ENCODE peak calls at places on chromosomes 4 and X, in eight cellular contexts. U is suprapubic skin, N is A549, C is dorsolateral prefrontal cortex, H is GM23338, O is tibial nerve, L is mucosa of descending colon, G is psoas muscle. Y is an unnamed sample.

GRCh38 chrX:47562615-47563243 is 1.7 kb downstream of the ARAF start:
- DNase-seq in U (peak; percentile 59), N (peak; percentile 29), C (no peak), H (peak; percentile 27), O (no peak), L (no peak), G (no peak), Y (no peak)

GRCh38 chrX:119502727-119503483 is 34.7 kb downstream of the SLC25A5 start:
- DNase-seq in U (peak; percentile 71), N (peak; percentile 96), C (no peak), H (no peak), O (no peak), L (peak; percentile 82), G (no peak), Y (no peak)

GRCh38 chr4:38455092-38455855 is 208.7 kb upstream of the KLF3 start:
- DNase-seq in U (no peak), N (no peak), C (no peak), H (no peak), O (no peak), L (no peak), G (no peak), Y (no peak)

GRCh38 chr4:31737419-31737818 is 1017.2 kb downstream of the PCDH7 start:
- DNase-seq in U (no peak), N (no peak), C (no peak), H (no peak), O (no peak), L (no peak), G (no peak), Y (peak; percentile 44)

GRCh38 chr4:127131527-127131926 is 501.2 kb upstream of the INTU start:
- DNase-seq in U (no peak), N (no peak), C (no peak), H (no peak), O (no peak), L (no peak), G (no peak), Y (no peak)

GRCh38 chr4:168560184-168560834 is 63.5 kb downstream of the PALLD start:
- DNase-seq in U (no peak), N (no peak), C (no peak), H (no peak), O (no peak), L (no peak), G (no peak), Y (no peak)

GRCh38 chrX:139720136-139720535 is 12.2 kb upstream of the MCF2 start:
- DNase-seq in U (no peak), N (peak; percentile 34), C (no peak), H (peak; percentile 59), O (no peak), L (no peak), G (no peak), Y (no peak)

GRCh38 chrX:153640045-153640686 is 6.8 kb upstream of the DUSP9 start:
- DNase-seq in U (peak; percentile 56), N (no peak), C (no peak), H (no peak), O (no peak), L (no peak), G (peak; percentile 33), Y (no peak)

GRCh38 chr4:110636231-110636676 is 13.4 kb upstream of the PITX2 start:
- DNase-seq in U (no peak), N (peak; percentile 11), C (no peak), H (peak; percentile 81), O (no peak), L (no peak), G (peak; percentile 52), Y (no peak)

GRCh38 chrX:19881559-19881958 is 5.8 kb downstream of the SH3KBP1 start:
- DNase-seq in U (no peak), N (no peak), C (no peak), H (no peak), O (no peak), L (no peak), G (no peak), Y (no peak)

GRCh38 chrX:1164322-1165288 is 47.8 kb downstream of the CRLF2 start:
- DNase-seq in U (no peak), N (peak; percentile 60), C (no peak), H (peak; percentile 44), O (no peak), L (no peak), G (no peak), Y (peak; percentile 52)

GRCh38 chr4:69523385-69524132 is 27.9 kb upstream of the UGT2B4 start:
- DNase-seq in U (no peak), N (no peak), C (no peak), H (peak; percentile 34), O (no peak), L (no peak), G (no peak), Y (no peak)

GRCh38 chr4:29539226-29539625 is 1180.9 kb upstream of the PCDH7 start:
- DNase-seq in U (no peak), N (no peak), C (no peak), H (no peak), O (no peak), L (no peak), G (no peak), Y (no peak)

GRCh38 chr4:41454393-41454792 is 83.6 kb upstream of the LIMCH1 start:
- DNase-seq in U (no peak), N (no peak), C (no peak), H (peak; percentile 11), O (no peak), L (no peak), G (no peak), Y (no peak)

GRCh38 chr4:137129471-137130244 is 402.6 kb downstream of the PCDH18 start:
- DNase-seq in U (no peak), N (no peak), C (no peak), H (no peak), O (no peak), L (no peak), G (no peak), Y (no peak)

GRCh38 chr4:159926871-159927270 is 824.0 kb downstream of the RAPGEF2 start:
- DNase-seq in U (no peak), N (no peak), C (no peak), H (no peak), O (no peak), L (no peak), G (no peak), Y (no peak)

GRCh38 chrX:17405225-17405969 is 30.4 kb downstream of the NHS start:
- DNase-seq in U (no peak), N (peak; percentile 76), C (no peak), H (no peak), O (no peak), L (no peak), G (no peak), Y (no peak)

GRCh38 chr4:101678180-101678579 is 112.3 kb upstream of the BANK1 start:
- DNase-seq in U (no peak), N (peak; percentile 10), C (no peak), H (no peak), O (no peak), L (no peak), G (no peak), Y (no peak)

GRCh38 chr4:44760142-44760898 is 34.0 kb upstream of the GNPDA2 start:
- DNase-seq in U (no peak), N (peak; percentile 23), C (no peak), H (peak; percentile 60), O (no peak), L (no peak), G (no peak), Y (no peak)

GRCh38 chrX:24153796-24154189 is 4.3 kb downstream of the ZFX start:
- DNase-seq in U (no peak), N (peak; percentile 14), C (no peak), H (no peak), O (no peak), L (no peak), G (no peak), Y (no peak)

GRCh38 chrX:24646745-24647182 is 383 bp downstream of the PCYT1B start:
- DNase-seq in U (no peak), N (no peak), C (no peak), H (peak; percentile 70), O (no peak), L (no peak), G (no peak), Y (no peak)

GRCh38 chrX:38627683-38628082 is 66.3 kb downstream of the TSPAN7 start:
- DNase-seq in U (no peak), N (peak; percentile 59), C (no peak), H (peak; percentile 76), O (no peak), L (no peak), G (no peak), Y (no peak)

GRCh38 chr4:6693274-6694176 is at the start of gene S100P:
- DNase-seq in U (no peak), N (peak; percentile 67), C (no peak), H (no peak), O (no peak), L (peak; percentile 65), G (no peak), Y (no peak)

GRCh38 chr4:173525118-173526033 is 4.7 kb downstream of the HAND2 start:
- DNase-seq in U (no peak), N (no peak), C (no peak), H (peak; percentile 69), O (no peak), L (peak; percentile 49), G (no peak), Y (no peak)

GRCh38 chr4:37970702-37971101 is 10.5 kb downstream of the PTTG2 start:
- DNase-seq in U (peak; percentile 76), N (peak; percentile 71), C (no peak), H (peak; percentile 82), O (no peak), L (peak; percentile 84), G (peak; percentile 90), Y (peak; percentile 90)

GRCh38 chrX:33465137-33465536 is 253.8 kb upstream of the DMD start:
- DNase-seq in U (no peak), N (no peak), C (no peak), H (peak; percentile 31), O (no peak), L (no peak), G (no peak), Y (no peak)
- TF ChIP-seq CTCF in U (no peak), N (no peak), C (no peak), H (peak; percentile 36), O (no peak), L (no peak), G (no peak), Y (no peak)

GRCh38 chrX:55450259-55450658 is 1.7 kb upstream of the MAGEH1 start:
- DNase-seq in U (no peak), N (peak; percentile 13), C (no peak), H (peak; percentile 23), O (no peak), L (no peak), G (no peak), Y (no peak)
- TF ChIP-seq CTCF in U (no peak), N (no peak), C (peak; percentile 46), H (peak; percentile 14), O (no peak), L (no peak), G (no peak), Y (no peak)

DNA sequence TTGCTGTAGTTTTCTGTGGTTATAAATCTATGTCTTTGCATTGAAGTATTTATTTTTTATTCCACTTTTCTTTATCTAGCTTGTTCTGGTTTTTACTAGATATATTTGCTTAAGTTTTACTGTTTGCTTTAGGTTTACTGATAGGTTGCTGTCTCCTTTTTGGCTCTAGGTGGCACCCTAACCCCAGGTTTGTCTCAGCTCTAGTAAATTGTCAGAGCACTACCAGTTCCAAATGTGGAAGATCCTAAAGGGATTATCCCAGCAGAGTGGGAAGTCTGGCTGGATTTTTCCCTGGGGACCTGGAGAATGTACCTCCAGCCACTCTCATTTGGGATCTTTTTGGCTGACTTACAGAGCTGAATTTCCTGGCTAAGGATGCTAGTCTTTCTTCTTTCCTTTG is 106.1 kb downstream of the PBDC1 start:
- DNase-seq in U (no peak), N (peak; percentile 58), C (no peak), H (peak; percentile 69), O (no peak), L (no peak), G (no peak), Y (no peak)
- TF ChIP-seq CTCF in U (peak; percentile 25), N (peak; percentile 71), C (peak; percentile 75), H (peak; percentile 73), O (peak; percentile 31), L (no peak), G (peak; percentile 59), Y (no peak)

GRCh38 chrX:71098302-71098701 is 2.7 kb downstream of the FOXO4 start:
- DNase-seq in U (peak; percentile 75), N (peak; percentile 55), C (peak; percentile 51), H (peak; percentile 32), O (peak; percentile 42), L (peak; percentile 65), G (peak; percentile 64), Y (peak; percentile 67)
- TF ChIP-seq CTCF in U (no peak), N (peak; percentile 41), C (peak; percentile 64), H (peak; percentile 48), O (peak; percentile 41), L (no peak), G (peak; percentile 42), Y (peak; percentile 58)

Y was measured in CD14-positive monocyte.